ENCODE peak calls at places on chromosome 21, in nine cellular contexts. I is mesenchymal stem cell; U is esophagus squamous epithelium; K is fibroblast of the aortic adventitia; R is effector memory CD4-positive, alpha-beta T cell; X is fibroblast of lung; H is endodermal cell; N is OCI-LY7; E is PC-9. Q is an unnamed sample.

GRCh38 chr21:26112127-26112742 is 58.3 kb downstream of the APP start:
- DNase-seq in H (no peak), K (peak), E (no peak), N (no peak), U (no peak), X (no peak), R (no peak), I (no peak), Q (no peak)

GRCh38 chr21:15524855-15525254 is 204.9 kb upstream of the USP25 start:
- DNase-seq in X (no peak), R (no peak), H (no peak), N (no peak), E (no peak), K (no peak), U (no peak), I (no peak), Q (no peak)

GRCh38 chr21:15001773-15002647 is 62.8 kb downstream of the NRIP1 start:
- DNase-seq in I (no peak), U (no peak), X (no peak), K (no peak), N (no peak), E (no peak), H (no peak), R (no peak), Q (no peak)

GRCh38 chr21:14690886-14691285 is 144.8 kb upstream of the SAMSN1 start:
- DNase-seq in E (no peak), U (no peak), N (no peak), K (no peak), R (no peak), X (no peak), I (no peak), H (no peak), Q (no peak)

GRCh38 chr21:45127937-45128336 is 53.6 kb downstream of the ADARB1 start:
- DNase-seq in X (no peak), H (no peak), E (no peak), U (no peak), K (no peak), R (no peak), N (no peak), I (no peak), Q (no peak)

GRCh38 chr21:37009740-37010341 is 3.3 kb downstream of the RIPPLY3 start:
- DNase-seq in I (peak), N (peak), U (peak), R (peak), K (peak), E (peak), H (peak), X (peak), Q (peak)

GRCh38 chr21:14120091-14120734 is 90.5 kb downstream of the LIPI start:
- DNase-seq in R (no peak), U (no peak), X (no peak), N (peak), I (peak), K (no peak), H (peak), E (peak), Q (no peak)

GRCh38 chr21:27406297-27407009 is 439.6 kb upstream of the ADAMTS5 start:
- DNase-seq in N (no peak), X (peak), U (no peak), K (peak), H (no peak), I (peak), E (no peak), R (no peak), Q (no peak)

GRCh38 chr21:44454747-44455523 is at the start of gene LRRC3:
- DNase-seq in K (peak), U (peak), N (peak), H (peak), E (peak), I (peak), R (peak), X (peak), Q (peak)

GRCh38 chr21:31476551-31477120 is 132.6 kb upstream of the TIAM1 start:
- DNase-seq in X (no peak), I (peak), N (no peak), H (no peak), U (no peak), R (no peak), K (peak), E (no peak), Q (no peak)

DNA sequence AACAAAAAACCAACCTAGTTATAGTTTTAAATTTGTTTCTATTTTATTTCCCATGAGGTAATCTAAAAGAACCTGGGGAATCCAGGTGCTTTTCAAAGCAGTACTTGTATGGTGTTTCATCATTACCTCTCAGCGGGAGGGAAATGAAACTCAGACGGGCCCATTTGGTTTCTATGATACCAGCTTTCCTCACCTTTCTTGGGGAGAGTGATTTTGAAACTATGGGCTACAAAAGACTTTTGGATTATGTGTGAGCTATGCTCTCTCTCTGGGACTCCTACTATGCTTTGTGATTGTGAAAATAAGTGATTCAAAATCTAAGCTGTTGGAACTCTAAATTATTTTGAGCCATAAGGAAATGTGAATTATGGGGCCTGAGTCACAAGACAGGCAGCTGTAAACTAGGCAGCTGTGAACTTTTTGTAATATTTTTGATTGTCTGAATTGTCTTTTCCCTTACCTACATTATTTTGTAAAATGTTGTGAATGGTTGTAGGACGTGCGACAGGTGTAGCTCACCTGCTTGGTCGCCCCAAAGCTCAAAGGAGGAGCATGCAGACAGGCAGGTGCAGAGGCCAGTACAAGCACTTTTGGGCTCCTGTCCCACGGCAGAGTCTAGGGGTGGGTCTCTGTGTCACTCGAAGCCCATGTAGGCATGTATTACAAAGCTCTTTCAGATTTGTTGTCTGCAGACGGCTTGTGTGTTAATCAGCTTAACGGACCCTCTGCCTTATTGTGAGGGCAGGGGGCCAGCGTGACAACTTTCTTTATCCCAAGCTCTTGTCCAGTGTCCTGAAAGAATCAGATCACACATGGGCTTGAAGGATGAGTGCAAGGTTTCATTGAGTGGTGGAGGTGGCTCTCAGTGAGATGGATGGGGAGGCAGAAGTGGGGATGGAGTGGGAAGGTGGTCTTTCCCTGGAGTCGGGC is 64.8 kb upstream of the BACH1 start:
- DNase-seq in H (no peak), X (no peak), E (no peak), R (no peak), K (no peak), I (no peak), N (peak), U (no peak), Q (no peak)
- H3K4me3 ChIP-seq in H (no peak), X (no peak), E (no peak), R (no peak), K (no peak), I (no peak), N (no peak), U (no peak), Q (no peak)

GRCh38 chr21:38494254-38494648 is 4.0 kb downstream of the ERG start:
- DNase-seq in U (no peak), N (no peak), K (no peak), X (no peak), I (no peak), R (no peak), E (no peak), H (no peak), Q (no peak)

GRCh38 chr21:38496224-38496623 is 2.1 kb downstream of the ERG start:
- DNase-seq in N (no peak), R (no peak), K (no peak), I (no peak), E (no peak), U (no peak), X (no peak), H (no peak), Q (no peak)

GRCh38 chr21:38495242-38495641 is 3.0 kb downstream of the ERG start:
- DNase-seq in X (no peak), E (no peak), U (no peak), K (no peak), I (no peak), R (no peak), N (no peak), H (no peak), Q (no peak)

GRCh38 chr21:38493549-38494253 is 4.6 kb downstream of the ERG start:
- DNase-seq in N (no peak), R (no peak), E (no peak), H (no peak), I (no peak), X (no peak), K (no peak), U (no peak), Q (no peak)

DNA sequence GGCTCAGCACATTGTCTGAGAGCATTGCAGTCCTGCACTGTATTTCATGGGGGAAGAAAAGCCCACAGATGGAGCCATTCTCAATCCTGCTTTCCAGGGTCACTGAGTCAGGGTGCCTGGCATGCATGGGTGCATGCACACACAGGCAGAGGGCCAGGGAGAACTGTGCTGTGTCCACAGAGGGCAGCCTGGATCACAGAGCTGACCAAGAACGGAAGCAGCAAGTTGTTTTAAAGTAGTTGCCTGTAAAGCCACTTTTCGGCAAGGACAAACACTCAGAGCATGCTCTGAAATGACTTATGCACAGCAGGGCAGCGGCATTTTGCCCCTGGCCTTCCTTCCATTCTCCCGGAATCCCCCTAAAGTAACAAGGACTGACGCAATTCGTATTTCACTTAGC is 3.6 kb downstream of the ERG start:
- DNase-seq in H (no peak), K (no peak), I (peak), N (no peak), X (no peak), E (no peak), R (no peak), U (no peak), Q (no peak)
- H3K4me3 ChIP-seq in H (no peak), K (no peak), I (no peak), N (no peak), X (no peak), E (no peak), R (no peak), U (peak), Q (peak)

GRCh38 chr21:41766051-41766882 is 585 bp downstream of the RIPK4 start:
- DNase-seq in R (no peak), X (no peak), N (no peak), U (no peak), K (no peak), I (no peak), H (peak), E (no peak), Q (no peak)
- H3K4me3 ChIP-seq in R (peak), X (no peak), N (peak), U (peak), K (peak), I (no peak), H (peak), E (peak), Q (peak)

GRCh38 chr21:42550817-42551216 is 37.2 kb downstream of the SLC37A1 start:
- DNase-seq in X (no peak), R (no peak), U (no peak), I (no peak), E (no peak), K (no peak), H (no peak), N (no peak), Q (no peak)

GRCh38 chr21:42555756-42556438 is 42.2 kb downstream of the SLC37A1 start:
- DNase-seq in X (no peak), K (no peak), R (no peak), I (no peak), U (no peak), E (no peak), H (no peak), N (no peak), Q (no peak)

GRCh38 chr21:42553435-42553834 is 39.8 kb downstream of the SLC37A1 start:
- DNase-seq in N (no peak), U (no peak), X (no peak), E (no peak), R (no peak), I (peak), H (no peak), K (peak), Q (no peak)

GRCh38 chr21:42554251-42554937 is 40.7 kb downstream of the SLC37A1 start:
- DNase-seq in R (no peak), H (peak), I (no peak), X (no peak), E (no peak), U (no peak), K (no peak), N (no peak), Q (no peak)

GRCh38 chr21:42552407-42553336 is 39.0 kb downstream of the SLC37A1 start:
- DNase-seq in H (peak), K (no peak), U (no peak), X (no peak), R (no peak), I (no peak), N (no peak), E (no peak), Q (no peak)
- H3K4me3 ChIP-seq in H (no peak), K (no peak), U (no peak), X (no peak), R (no peak), I (no peak), N (no peak), E (no peak), Q (no peak)

DNA sequence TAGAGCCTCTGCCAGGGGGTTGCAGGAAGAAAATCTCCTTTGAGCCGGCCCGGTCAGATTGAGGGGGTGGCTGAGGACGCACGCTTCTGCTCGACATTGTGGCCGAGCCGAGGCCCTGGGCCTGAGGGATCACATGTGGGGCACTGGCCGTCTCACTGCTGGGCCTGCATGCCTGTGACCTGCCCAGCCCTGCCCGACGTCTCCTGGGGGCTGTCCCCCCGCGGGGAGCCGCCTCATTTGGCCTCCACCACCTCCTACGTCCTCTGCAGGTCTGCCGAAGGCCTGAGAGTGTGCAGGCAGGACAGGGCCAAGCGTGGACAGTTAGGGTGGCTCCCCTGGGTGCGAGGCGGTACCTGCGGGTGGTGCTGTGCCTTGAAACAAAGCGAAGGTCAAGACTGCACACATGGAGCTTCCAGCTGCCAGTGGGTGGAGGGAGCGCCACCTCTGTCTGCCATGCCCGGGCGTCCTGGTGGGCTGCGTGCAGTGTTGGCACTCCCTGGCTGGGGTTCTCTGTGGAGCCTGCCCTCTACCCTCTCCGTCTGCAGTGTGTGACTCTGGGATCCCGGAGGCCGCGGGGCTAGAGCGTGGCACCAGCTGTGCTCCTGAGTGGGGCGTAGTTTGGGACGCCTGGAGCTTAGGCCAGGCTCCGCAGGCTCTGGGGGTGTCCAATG is 51.7 kb downstream of the PCNT start:
- DNase-seq in I (no peak), X (no peak), R (no peak), E (no peak), K (no peak), N (no peak), U (no peak), H (no peak), Q (no peak)
- H3K4me3 ChIP-seq in I (no peak), X (no peak), R (no peak), E (no peak), K (no peak), N (no peak), U (no peak), H (no peak), Q (no peak)

GRCh38 chr21:46226146-46226545 is 2.4 kb downstream of the LSS start:
- DNase-seq in I (peak), X (no peak), E (no peak), U (no peak), K (peak), N (no peak), H (peak), R (no peak), Q (no peak)
- H3K4me3 ChIP-seq in I (peak), X (peak), E (no peak), U (no peak), K (peak), N (peak), H (peak), R (no peak), Q (peak)

DNA sequence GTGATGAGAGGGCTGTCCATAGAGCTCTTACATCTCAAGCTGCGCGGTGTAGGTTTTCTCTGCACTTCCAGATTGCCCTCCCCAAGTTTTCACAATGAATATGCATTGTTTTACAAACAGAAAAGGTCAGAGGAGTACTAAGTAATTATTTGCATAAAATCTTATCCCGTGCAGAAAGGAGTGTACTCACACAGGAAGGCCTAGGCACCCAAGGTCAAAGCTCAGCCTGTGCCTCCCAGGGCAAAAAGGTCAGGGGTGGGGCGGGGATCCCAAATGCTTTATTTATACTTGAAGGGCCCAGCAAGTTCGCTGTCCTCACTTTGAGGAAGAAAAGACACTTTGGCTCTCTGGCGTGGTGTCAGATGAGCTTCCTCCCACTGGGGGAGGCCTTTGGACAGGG is 10.3 kb upstream of the KCNE1 start:
- DNase-seq in R (no peak), E (no peak), N (no peak), H (no peak), U (no peak), K (no peak), X (no peak), I (no peak), Q (no peak)
- H3K4me3 ChIP-seq in R (no peak), E (no peak), N (no peak), H (no peak), U (no peak), K (no peak), X (no peak), I (no peak), Q (no peak)